ENCODE peak calls at places on chromosomes 3 and 15, in five cellular contexts. R is mammary epithelial cell, W is astrocyte of the cerebellum, Q is cardiac fibroblast, B is ovary. A is an unnamed sample.

GRCh38 chr3:35966629-35967464 is 327.5 kb downstream of the ARPP21 start:
- DNase-seq in R (no peak), W (no peak), Q (no peak), B (no peak), A (no peak)

GRCh38 chr15:68186671-68187397 is 18.3 kb downstream of the CALML4 start:
- DNase-seq in R (no peak), W (peak; percentile 43), Q (peak; percentile 78), B (no peak), A (peak; percentile 92)

GRCh38 chr3:184524981-184525336 is 36.6 kb upstream of the EPHB3 start:
- DNase-seq in R (peak; percentile 17), W (no peak), Q (peak; percentile 8), B (no peak), A (no peak)

GRCh38 chr15:88016373-88016772 is 240.2 kb downstream of the NTRK3 start:
- DNase-seq in R (no peak), W (no peak), Q (no peak), B (no peak), A (no peak)

GRCh38 chr15:101128696-101129095 is 123.2 kb downstream of the CHSY1 start:
- DNase-seq in R (no peak), W (no peak), Q (no peak), B (no peak), A (no peak)

GRCh38 chr15:39235084-39235795 is 345.6 kb upstream of the THBS1 start:
- DNase-seq in R (peak; percentile 89), W (no peak), Q (no peak), B (no peak), A (peak; percentile 48)

GRCh38 chr3:171142985-171143384 is 116.5 kb upstream of the SLC2A2 start:
- DNase-seq in R (peak; percentile 21), W (peak; percentile 87), Q (peak; percentile 60), B (no peak), A (peak; percentile 87)

GRCh38 chr3:138945646-138946553 is 1.0 kb downstream of the FOXL2 start:
- DNase-seq in R (peak; percentile 74), W (no peak), Q (no peak), B (peak; percentile 64), A (peak; percentile 46)

GRCh38 chr15:75532413-75533250 is 46.5 kb downstream of the PTPN9 start:
- DNase-seq in R (peak; percentile 51), W (peak; percentile 77), Q (peak; percentile 84), B (peak; percentile 69), A (peak; percentile 99)

GRCh38 chr3:147385059-147386012 is 21.0 kb downstream of the ZIC4 start:
- DNase-seq in R (no peak), W (no peak), Q (no peak), B (no peak), A (no peak)

GRCh38 chr3:36303286-36303685 is 77.0 kb upstream of the STAC start:
- DNase-seq in R (no peak), W (no peak), Q (no peak), B (no peak), A (no peak)

GRCh38 chr3:102183623-102184022 is 251.2 kb upstream of the ZPLD1 start:
- DNase-seq in R (no peak), W (no peak), Q (no peak), B (no peak), A (no peak)
- H3K4me3 ChIP-seq in R (no peak overlapping the region), W (no peak overlapping the region), Q (no peak overlapping the region), B (no peak overlapping the region), A (no peak overlapping the region)

GRCh38 chr15:66085128-66085527 is 168.4 kb downstream of the MEGF11 start:
- DNase-seq in R (no peak), W (no peak), Q (no peak), B (no peak), A (no peak)
- TF ChIP-seq CTCF in R (no peak), W (no peak), Q (no peak), B (no peak), A (peak; percentile 4)

GRCh38 chr3:57999423-58000115 is 8.7 kb upstream of the FLNB start:
- DNase-seq in R (peak; percentile 85), W (no peak), Q (no peak), B (no peak), A (no peak)

GRCh38 chr3:58000306-58000705 is 7.9 kb upstream of the FLNB start:
- DNase-seq in R (no peak), W (no peak), Q (no peak), B (no peak), A (no peak)

GRCh38 chr3:58000713-58001467 is 7.3 kb upstream of the FLNB start:
- DNase-seq in R (peak; percentile 86), W (no peak), Q (no peak), B (no peak), A (no peak)

GRCh38 chr3:58001979-58002378 is 6.2 kb upstream of the FLNB start:
- DNase-seq in R (no peak), W (no peak), Q (no peak), B (no peak), A (no peak)

DNA sequence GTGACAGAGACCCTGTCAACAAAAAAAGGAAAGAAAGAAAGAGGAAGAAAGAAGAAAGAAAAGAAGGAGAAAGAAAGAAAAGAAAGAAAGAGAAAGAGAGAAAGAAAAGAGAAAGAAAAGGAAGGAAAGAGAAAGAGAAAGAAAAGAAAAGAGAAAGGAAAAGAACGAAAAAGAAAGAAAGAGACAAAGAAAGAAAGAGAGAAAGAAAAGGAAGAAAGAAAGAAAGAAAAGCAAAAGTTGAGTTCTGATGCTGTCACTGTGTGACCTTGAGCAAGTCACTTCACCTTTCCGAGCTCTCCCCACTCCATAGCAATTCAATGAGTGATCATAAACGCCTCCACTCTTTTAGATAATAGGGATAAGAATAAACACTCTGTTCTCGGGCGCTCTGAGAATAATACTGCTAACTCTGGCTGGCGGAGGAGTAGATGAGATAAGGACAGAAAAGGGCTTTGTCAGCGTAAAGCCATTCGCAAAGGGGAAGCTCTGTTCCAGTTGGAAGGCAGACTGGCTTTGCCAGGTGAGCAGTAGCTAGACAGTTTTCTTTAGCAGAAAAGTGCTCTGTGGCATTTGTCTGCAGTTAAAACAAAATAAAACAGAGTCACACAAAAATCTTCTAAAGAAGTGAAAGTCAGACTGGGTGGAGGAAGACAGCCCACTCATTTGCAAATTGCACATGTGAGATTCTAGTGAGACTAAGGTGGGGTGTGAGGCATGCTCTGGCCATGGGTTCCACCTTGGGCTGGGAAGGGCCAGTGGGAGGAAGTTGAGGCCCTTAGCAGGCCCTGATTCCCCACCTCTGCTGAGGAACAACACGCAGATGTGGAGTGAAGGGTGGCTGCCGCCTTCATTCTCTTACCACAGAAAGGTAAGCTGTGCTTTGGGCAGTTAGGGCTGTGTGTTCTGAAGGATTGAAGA is 9.6 kb upstream of the FLNB start:
- DNase-seq in R (peak; percentile 76), W (no peak), Q (peak; percentile 50), B (no peak), A (no peak)
- H3K4me3 ChIP-seq in R (no peak overlapping the region), W (no peak overlapping the region), Q (peak overlapping the region; percentile 7), B (no peak overlapping the region), A (peak overlapping the region; percentile 29)

GRCh38 chr3:195239121-195239520 is 31.8 kb downstream of the XXYLT1 start:
- DNase-seq in R (no peak), W (no peak), Q (no peak), B (no peak), A (no peak)
- TF ChIP-seq CTCF in R (no peak), W (no peak), Q (no peak), B (no peak), A (peak; percentile 13)

GRCh38 chr3:9296241-9296640 is 46.8 kb upstream of the SRGAP3 start:
- DNase-seq in R (no peak), W (no peak), Q (no peak), B (no peak), A (no peak)

GRCh38 chr3:9298236-9298635 is 48.8 kb upstream of the SRGAP3 start:
- DNase-seq in R (peak; percentile 52), W (no peak), Q (no peak), B (no peak), A (no peak)

GRCh38 chr3:9293066-9293465 is 43.6 kb upstream of the SRGAP3 start:
- DNase-seq in R (peak; percentile 59), W (no peak), Q (no peak), B (no peak), A (no peak)

GRCh38 chr3:9291991-9292390 is 42.5 kb upstream of the SRGAP3 start:
- DNase-seq in R (no peak), W (no peak), Q (no peak), B (no peak), A (no peak)

GRCh38 chr3:9295007-9295406 is 45.6 kb upstream of the SRGAP3 start:
- DNase-seq in R (no peak), W (no peak), Q (no peak), B (no peak), A (no peak)
- H3K4me3 ChIP-seq in R (no peak overlapping the region), W (no peak overlapping the region), Q (no peak overlapping the region), B (no peak overlapping the region), A (no peak overlapping the region)

DNA sequence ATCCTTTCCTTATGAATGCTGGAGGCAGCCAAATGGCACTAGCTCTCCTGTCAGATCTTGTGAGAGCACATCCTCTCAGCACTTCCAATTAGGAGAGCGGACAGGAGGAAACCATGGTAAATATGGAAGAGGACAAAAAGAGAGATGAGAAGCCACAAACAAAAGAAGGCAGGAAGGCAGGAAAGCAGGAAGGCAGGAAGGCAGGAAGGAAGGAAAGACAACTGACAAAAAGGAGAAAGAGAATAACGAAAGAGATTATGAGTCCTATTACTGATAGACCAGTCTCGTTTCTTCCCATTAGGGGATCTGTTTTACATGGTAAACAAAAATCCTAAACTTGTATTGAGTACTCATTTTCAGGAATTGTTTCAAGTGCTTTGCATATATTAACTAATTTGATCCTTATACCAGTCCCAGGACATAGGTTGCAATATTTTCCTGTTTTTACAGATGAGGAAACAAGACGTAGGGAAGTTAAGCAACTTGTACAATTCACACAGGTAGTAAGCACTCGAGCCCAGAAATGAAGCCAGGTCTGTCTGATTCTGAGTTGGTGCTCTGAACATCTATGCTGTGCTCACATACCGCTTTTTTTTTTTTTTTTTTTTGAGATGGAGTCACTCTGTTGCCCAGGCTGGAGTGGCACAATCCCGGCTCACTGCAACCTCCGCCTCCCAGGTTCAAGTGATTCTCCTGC is 4.2 kb downstream of the BCL2A1 start:
- DNase-seq in R (no peak), W (no peak), Q (no peak), B (no peak), A (no peak)
- TF ChIP-seq CTCF in R (no peak), W (no peak), Q (no peak), B (no peak), A (no peak)

GRCh38 chr3:117651271-117651670 is 941.7 kb downstream of the TUSC7 start:
- DNase-seq in R (no peak), W (no peak), Q (no peak), B (no peak), A (no peak)
- H3K4me3 ChIP-seq in R (no peak overlapping the region), W (no peak overlapping the region), Q (no peak overlapping the region), B (no peak overlapping the region), A (no peak overlapping the region)